ENCODE peak calls at places on chromosomes 7 and 10, in ten cellular contexts. N is neural progenitor cell, G is lower lobe of right lung, A is mammary epithelial cell, R is astrocyte of the spinal cord, X is kidney, L is Peyer's patch, P is foreskin fibroblast, K is lung, J is sigmoid colon. M is an unnamed sample.

GRCh38 chr7:115306541-115306940 is 384.6 kb downstream of the MDFIC start:
- DNase-seq in R (no peak), K (no peak), X (no peak), L (no peak), J (no peak), G (no peak), A (no peak), P (no peak), N (no peak), M (no peak)

GRCh38 chr10:114380060-114380459 is 24.2 kb downstream of the AFAP1L2 start:
- DNase-seq in G (no peak), P (no peak), K (no peak), R (no peak), X (no peak), N (no peak), A (peak), J (peak), L (no peak), M (no peak)

GRCh38 chr7:155729847-155730246 is 82.4 kb downstream of the SHH start:
- DNase-seq in L (peak), N (no peak), J (no peak), R (peak), K (no peak), G (no peak), A (peak), P (peak), X (peak), M (peak)

GRCh38 chr7:7201583-7202374 is 19.4 kb downstream of the C1GALT1 start:
- DNase-seq in J (no peak), P (no peak), N (peak), R (no peak), L (no peak), K (no peak), A (peak), G (peak), X (peak), M (no peak)

GRCh38 chr7:322111-322671 is 32.2 kb downstream of the FOXL3 start:
- DNase-seq in J (no peak), P (no peak), G (peak), L (peak), A (peak), R (no peak), K (peak), N (peak), X (peak), M (peak)

GRCh38 chr10:114730291-114730690 is 72.2 kb upstream of the ABLIM1 start:
- DNase-seq in N (no peak), K (no peak), A (no peak), P (no peak), R (no peak), J (no peak), L (no peak), X (no peak), G (no peak), M (no peak)

GRCh38 chr10:62422068-62422590 is 48.0 kb downstream of the ZNF365 start:
- DNase-seq in J (no peak), L (no peak), G (no peak), R (peak), N (no peak), X (no peak), K (no peak), A (peak), P (peak), M (peak)

GRCh38 chr10:123194056-123194455 is 39.9 kb downstream of the BUB3 start:
- DNase-seq in X (no peak), N (peak), G (no peak), L (no peak), R (no peak), A (no peak), J (no peak), P (no peak), K (no peak), M (no peak)

GRCh38 chr10:91709394-91709798 is 76.5 kb upstream of the PPP1R3C start:
- DNase-seq in P (peak), J (no peak), A (peak), L (no peak), G (no peak), X (no peak), K (no peak), R (peak), N (no peak), M (peak)

GRCh38 chr10:73953665-73954064 is 42.7 kb downstream of the PLAU start:
- DNase-seq in P (peak), J (no peak), G (no peak), K (peak), A (peak), R (peak), N (no peak), X (no peak), L (no peak), M (peak)

GRCh38 chr7:120272896-120273475 is at the start of gene KCND2:
- DNase-seq in J (no peak), G (no peak), P (no peak), L (no peak), A (no peak), R (no peak), N (peak), K (no peak), X (peak), M (peak)

GRCh38 chr10:89391882-89392756 is at the start of gene IFIT1:
- DNase-seq in N (peak), K (peak), R (peak), P (peak), L (no peak), G (no peak), J (peak), A (peak), X (no peak), M (peak)

GRCh38 chr10:58894929-58895328 is 281.5 kb upstream of the PHYHIPL start:
- DNase-seq in J (no peak), L (no peak), P (no peak), X (no peak), G (no peak), N (no peak), K (no peak), A (no peak), R (peak), M (peak)
- TF ChIP-seq CTCF in J (no peak), L (no peak), P (no peak), X (no peak), G (no peak), N (peak), K (no peak), A (no peak), R (no peak), M (no peak)

GRCh38 chr10:102814456-102814871 is 22.7 kb downstream of the CYP17A1 start:
- DNase-seq in N (no peak), J (no peak), P (no peak), G (no peak), L (no peak), K (no peak), A (no peak), R (peak), X (peak), M (peak)

GRCh38 chr10:102814873-102815661 is 22.1 kb downstream of the CYP17A1 start:
- DNase-seq in R (peak), N (no peak), A (no peak), G (peak), X (peak), J (peak), P (no peak), L (peak), K (peak), M (peak)

GRCh38 chr10:102815790-102816549 is 21.2 kb downstream of the CYP17A1 start:
- DNase-seq in R (peak), J (peak), N (no peak), K (peak), L (peak), P (peak), A (no peak), X (peak), G (peak), M (peak)

GRCh38 chr10:102819054-102819453 is 18.2 kb downstream of the CYP17A1 start:
- DNase-seq in P (no peak), A (no peak), X (no peak), N (no peak), R (no peak), L (no peak), K (no peak), G (peak), J (peak), M (no peak)

DNA sequence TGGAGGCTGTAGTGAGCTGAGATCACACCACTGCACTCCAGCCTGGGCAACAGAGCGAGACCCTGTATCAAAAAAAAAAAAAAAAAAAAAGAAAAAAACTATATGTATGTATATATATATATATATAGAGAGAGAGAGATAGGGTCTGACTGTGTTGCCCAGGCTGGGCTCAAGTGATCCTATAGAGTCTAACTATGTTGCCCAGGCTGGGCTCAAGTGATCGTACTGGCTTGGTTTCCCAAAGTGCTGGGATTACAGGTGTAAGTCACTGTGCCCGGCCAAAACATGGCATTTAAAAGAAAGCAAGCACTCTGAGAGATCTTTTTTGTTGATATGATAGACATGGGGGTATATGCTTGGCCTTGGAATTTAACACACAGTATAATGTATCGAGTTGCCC is 20.0 kb downstream of the CYP17A1 start:
- DNase-seq in X (no peak), K (no peak), N (no peak), J (no peak), R (no peak), A (no peak), L (no peak), G (no peak), P (no peak), M (no peak)
- H3K4me3 ChIP-seq in X (no peak), K (no peak), N (no peak), J (no peak), R (no peak), A (no peak), L (no peak), G (no peak), P (no peak), M (no peak)

GRCh38 chr7:79909124-79909641 is 225.4 kb upstream of the GNAI1 start:
- DNase-seq in R (no peak), N (no peak), G (no peak), K (no peak), X (no peak), A (no peak), P (no peak), J (no peak), L (no peak), M (no peak)
- TF ChIP-seq CTCF in R (no peak), N (no peak), G (no peak), K (no peak), X (no peak), A (no peak), P (no peak), J (no peak), L (no peak), M (no peak)

DNA sequence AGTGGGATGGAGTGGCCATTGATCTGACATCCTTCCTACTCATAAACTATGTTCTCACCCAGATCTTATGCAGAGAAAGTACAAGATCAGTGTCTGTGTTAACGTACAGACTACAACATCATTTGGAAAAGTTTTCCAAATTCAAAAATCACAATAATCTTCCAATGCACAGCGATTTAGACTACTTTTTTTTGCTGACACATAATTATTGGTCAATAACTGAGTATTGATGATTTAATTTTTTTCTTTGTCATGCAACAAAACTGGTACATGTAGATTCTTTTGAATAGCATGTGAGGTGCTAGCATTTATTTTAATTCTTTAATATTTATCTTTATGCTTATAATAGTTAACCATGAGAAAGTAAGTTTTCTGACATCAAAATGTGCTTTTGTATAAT is 9.8 kb downstream of the CD36 start:
- DNase-seq in L (no peak), X (no peak), P (no peak), A (no peak), K (no peak), N (no peak), J (no peak), G (no peak), R (no peak), M (no peak)
- H3K4me3 ChIP-seq in L (no peak), X (no peak), P (no peak), A (no peak), K (no peak), N (no peak), J (no peak), G (no peak), R (no peak), M (no peak)

GRCh38 chr10:77910524-77911145 is 15.9 kb downstream of the DLG5 start:
- DNase-seq in A (no peak), P (no peak), R (no peak), K (no peak), J (no peak), L (no peak), G (no peak), X (no peak), N (no peak), M (no peak)

GRCh38 chr10:77911535-77912123 is 14.9 kb downstream of the DLG5 start:
- DNase-seq in N (no peak), A (no peak), R (no peak), P (peak), G (no peak), L (no peak), X (no peak), J (no peak), K (no peak), M (peak)

GRCh38 chr10:77909021-77909754 is 17.4 kb downstream of the DLG5 start:
- DNase-seq in R (no peak), A (no peak), X (no peak), L (no peak), N (no peak), G (no peak), K (no peak), J (no peak), P (no peak), M (no peak)

GRCh38 chr10:77907900-77908717 is 18.4 kb downstream of the DLG5 start:
- DNase-seq in P (no peak), L (no peak), G (no peak), J (no peak), X (no peak), N (no peak), A (no peak), R (no peak), K (no peak), M (no peak)

DNA sequence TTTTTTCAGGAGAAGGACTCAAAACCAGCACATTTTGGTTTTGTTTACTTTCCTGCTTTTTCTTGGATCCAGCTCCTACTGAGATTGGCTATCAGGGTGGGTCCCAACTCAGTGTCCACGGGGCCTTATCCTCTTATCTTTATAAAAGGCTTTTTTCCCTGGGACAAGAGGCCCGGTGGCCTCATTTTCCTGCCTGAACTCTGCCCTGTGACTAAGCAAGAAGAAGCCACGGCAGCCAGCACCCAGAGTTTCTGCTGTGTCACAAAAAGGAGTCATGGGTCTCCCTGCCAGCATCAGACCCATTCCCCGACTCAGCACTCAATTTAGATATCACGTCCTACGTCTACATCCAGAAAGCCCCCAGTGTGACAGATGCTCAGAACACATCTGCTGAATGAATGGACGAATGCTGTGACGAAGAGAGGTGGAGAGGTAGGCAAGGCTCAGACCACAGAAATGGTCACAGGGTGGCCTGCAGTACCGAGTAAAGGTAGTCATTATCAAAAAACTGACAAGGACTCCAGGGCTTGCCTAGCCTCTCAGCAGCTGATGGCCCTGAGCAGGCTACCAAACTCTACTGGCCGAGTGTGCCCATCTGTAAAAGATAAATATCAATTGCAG is 16.7 kb downstream of the DLG5 start:
- DNase-seq in N (peak), A (no peak), P (peak), X (no peak), R (peak), J (no peak), K (no peak), G (no peak), L (peak), M (peak)
- TF ChIP-seq CTCF in N (no peak), A (no peak), P (no peak), X (no peak), R (no peak), J (no peak), K (no peak), G (no peak), L (no peak), M (no peak)

GRCh38 chr7:32058017-32058416 is 12.2 kb downstream of the PDE1C start:
- DNase-seq in K (no peak), G (no peak), N (no peak), J (no peak), A (peak), X (no peak), P (no peak), L (no peak), R (no peak), M (peak)

GRCh38 chr7:32062150-32062549 is 8.1 kb downstream of the PDE1C start:
- DNase-seq in N (peak), P (no peak), A (peak), R (peak), L (peak), X (no peak), J (peak), K (peak), G (peak), M (peak)

GRCh38 chr7:32061346-32061745 is 8.9 kb downstream of the PDE1C start:
- DNase-seq in R (no peak), X (no peak), J (no peak), L (no peak), A (no peak), K (no peak), G (no peak), P (no peak), N (no peak), M (no peak)

GRCh38 chr7:32056767-32057166 is 13.4 kb downstream of the PDE1C start:
- DNase-seq in L (no peak), X (no peak), P (no peak), J (no peak), R (no peak), K (no peak), A (no peak), N (no peak), G (no peak), M (no peak)

GRCh38 chr7:32059289-32060045 is 10.7 kb downstream of the PDE1C start:
- DNase-seq in K (no peak), G (no peak), J (no peak), P (peak), R (peak), A (peak), X (no peak), N (no peak), L (no peak), M (no peak)
- H3K4me3 ChIP-seq in K (no peak), G (no peak), J (peak), P (no peak), R (peak), A (no peak), X (no peak), N (no peak), L (no peak), M (no peak)

GRCh38 chr10:129853236-129853946 is 110.7 kb downstream of the EBF3 start:
- DNase-seq in R (no peak), P (no peak), G (no peak), J (no peak), K (no peak), N (no peak), X (no peak), L (no peak), A (no peak), M (peak)
- TF ChIP-seq CTCF in R (peak), P (peak), G (peak), J (peak), K (no peak), N (peak), X (peak), L (no peak), A (no peak), M (peak)

GRCh38 chr10:102869290-102870198 is at the start of gene AS3MT:
- DNase-seq in K (no peak), N (peak), L (peak), G (no peak), X (peak), J (peak), A (no peak), R (no peak), P (no peak), M (no peak)
- H3K4me3 ChIP-seq in K (no peak), N (peak), L (peak), G (peak), X (peak), J (peak), A (peak), R (peak), P (peak), M (peak)

GRCh38 chr7:6188395-6188794 is 84.0 kb downstream of the CYTH3 start:
- DNase-seq in N (no peak), K (no peak), R (no peak), A (no peak), L (no peak), G (no peak), J (no peak), P (no peak), X (no peak), M (no peak)
- TF ChIP-seq CTCF in N (no peak), K (no peak), R (no peak), A (no peak), L (no peak), G (no peak), J (no peak), P (no peak), X (no peak), M (no peak)

M was measured in fibroblast of pulmonary artery.